ENCODE peak calls at places on chromosomes 13 and 19, in nine cellular contexts. H is transverse colon, W is nephron progenitor cell, V is HCT116, Y is OCI-LY7, E is heart left ventricle, R is AG04449, Q is thoracic aorta, C is Caco-2. G is an unnamed sample.

GRCh38 chr19:18788782-18789421 is 2.2 kb downstream of the COMP start:
- DNase-seq in Q (no peak), E (no peak), Y (no peak), R (no peak), W (no peak), C (no peak), V (no peak), H (no peak), G (no peak)

GRCh38 chr19:5048727-5049553 is 80.0 kb downstream of the KDM4B start:
- DNase-seq in Q (peak; percentile 35), V (no peak), E (no peak), R (no peak), C (no peak), Y (no peak), H (peak; percentile 55), W (no peak), G (no peak)

GRCh38 chr13:29937836-29938235 is 87.4 kb upstream of the UBL3 start:
- DNase-seq in H (no peak), E (no peak), R (no peak), Q (no peak), C (no peak), V (no peak), Y (no peak), W (no peak), G (no peak)

GRCh38 chr19:31583148-31583547 is 233.9 kb upstream of the TSHZ3 start:
- DNase-seq in Q (no peak), C (no peak), W (no peak), H (no peak), Y (no peak), E (no peak), V (no peak), R (no peak), G (no peak)

GRCh38 chr13:48661112-48661511 is 7.4 kb downstream of the CYSLTR2 start:
- DNase-seq in C (no peak), Y (no peak), R (no peak), W (no peak), H (no peak), E (no peak), Q (no peak), V (no peak), G (no peak)

GRCh38 chr13:112182251-112182650 is 115.3 kb downstream of the SOX1 start:
- DNase-seq in C (peak; percentile 17), V (no peak), E (no peak), Y (no peak), H (no peak), Q (no peak), R (no peak), W (no peak), G (no peak)

GRCh38 chr13:82407321-82407720 is 1475.0 kb downstream of the SLITRK1 start:
- DNase-seq in Y (no peak), W (no peak), V (no peak), H (no peak), Q (no peak), R (no peak), E (no peak), C (no peak), G (no peak)

GRCh38 chr19:3507371-3508120 is 1.4 kb downstream of the FZR1 start:
- DNase-seq in R (no peak), V (no peak), H (peak; percentile 46), Y (no peak), Q (no peak), W (peak; percentile 43), C (no peak), E (no peak), G (no peak)

GRCh38 chr19:18368504-18369222 is 17.3 kb upstream of the GDF15 start:
- DNase-seq in V (no peak), R (no peak), Q (no peak), H (no peak), Y (no peak), E (no peak), W (no peak), C (peak; percentile 58), G (no peak)

GRCh38 chr19:3034845-3035541 is 5.9 kb upstream of the TLE2 start:
- DNase-seq in Q (no peak), R (no peak), Y (peak; percentile 62), E (peak; percentile 45), V (no peak), H (peak; percentile 64), W (no peak), C (peak; percentile 54), G (no peak)

GRCh38 chr13:30738526-30738925 is 3.2 kb downstream of the ALOX5AP start:
- DNase-seq in W (no peak), V (no peak), C (no peak), E (no peak), H (no peak), R (no peak), Y (peak; percentile 40), Q (no peak), G (no peak)

GRCh38 chr19:33096005-33096404 is 15.0 kb downstream of the GPATCH1 start:
- DNase-seq in H (no peak), C (peak; percentile 54), V (no peak), Y (no peak), Q (no peak), R (no peak), W (no peak), E (no peak), G (no peak)

GRCh38 chr19:38544569-38545315 is 73.0 kb downstream of the MAP4K1 start:
- DNase-seq in C (no peak), W (no peak), H (no peak), R (peak; percentile 7), V (peak; percentile 56), Y (peak; percentile 89), E (no peak), Q (no peak), G (no peak)

GRCh38 chr19:19051478-19052213 is 12.1 kb upstream of the SLC25A42 start:
- DNase-seq in R (no peak), Q (no peak), V (no peak), E (no peak), Y (no peak), C (no peak), H (no peak), W (no peak), G (no peak)

GRCh38 chr13:60572003-60572792 is 175.2 kb downstream of the TDRD3 start:
- DNase-seq in H (no peak), W (no peak), E (no peak), V (no peak), Y (no peak), Q (no peak), R (peak; percentile 5), C (no peak), G (no peak)

GRCh38 chr13:94660695-94661324 is 51.5 kb downstream of the SOX21 start:
- DNase-seq in Y (peak; percentile 0), Q (no peak), R (no peak), C (peak; percentile 60), W (no peak), V (no peak), H (no peak), E (no peak), G (no peak)

GRCh38 chr13:33612641-33613638 is 205.0 kb upstream of the RFC3 start:
- DNase-seq in H (no peak), W (no peak), Y (no peak), C (no peak), R (no peak), Q (no peak), V (no peak), E (no peak), G (no peak)

GRCh38 chr13:75145926-75146325 is 336.0 kb downstream of the TBC1D4 start:
- DNase-seq in C (no peak), V (no peak), Q (no peak), E (no peak), H (no peak), W (no peak), R (no peak), Y (no peak), G (no peak)

DNA sequence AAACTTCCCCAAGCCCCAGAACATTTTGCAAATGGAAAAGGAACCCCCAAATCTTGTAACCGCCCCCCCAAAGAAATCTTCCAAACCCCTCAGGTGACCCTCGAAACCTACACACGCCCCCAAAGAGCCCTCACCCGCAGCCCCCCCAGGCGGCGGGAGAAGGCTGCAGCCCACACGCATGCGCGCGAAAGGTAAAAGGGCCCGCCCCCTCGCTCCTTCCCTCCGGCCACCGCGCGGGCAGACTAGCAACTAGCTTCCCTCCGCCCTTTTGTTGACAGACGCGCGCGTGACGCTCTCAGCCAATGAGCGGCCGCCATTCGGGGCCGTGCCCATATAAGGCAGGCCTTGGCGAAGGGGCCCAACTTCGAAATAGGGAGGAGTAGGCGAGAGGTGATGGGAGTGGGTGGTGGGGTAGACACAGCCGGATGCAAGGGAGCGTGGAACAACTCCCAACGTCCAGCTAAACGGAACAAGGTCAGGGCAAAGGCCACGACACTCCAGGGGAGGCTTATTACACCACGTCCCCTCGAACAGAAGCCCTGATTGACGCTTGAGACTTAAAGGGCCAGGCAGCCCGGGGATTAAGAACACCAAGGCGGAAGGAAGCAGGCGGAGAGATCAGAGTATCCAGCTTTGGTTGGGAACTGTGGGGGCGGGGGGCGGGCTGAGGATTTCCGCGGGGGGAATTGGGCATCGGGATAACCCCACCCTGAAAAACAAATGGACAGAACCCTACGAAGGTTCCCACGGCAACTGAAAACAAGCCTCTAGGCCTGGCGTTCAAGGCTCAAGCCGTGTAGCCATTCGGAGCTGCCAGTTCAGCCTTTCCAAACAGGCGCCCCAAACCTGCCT is 13.3 kb downstream of the FBXO46 start:
- DNase-seq in H (peak; percentile 99), Y (peak; percentile 99), V (peak; percentile 96), W (peak; percentile 97), E (peak; percentile 99), C (peak; percentile 100), Q (peak; percentile 96), R (peak; percentile 88), G (peak; percentile 98)
- TF ChIP-seq CTCF in H (no peak), Y (peak; percentile 55), V (no peak), W (no peak), E (no peak), C (peak; percentile 26), Q (peak; percentile 19), R (peak; percentile 9), G (no peak)

DNA sequence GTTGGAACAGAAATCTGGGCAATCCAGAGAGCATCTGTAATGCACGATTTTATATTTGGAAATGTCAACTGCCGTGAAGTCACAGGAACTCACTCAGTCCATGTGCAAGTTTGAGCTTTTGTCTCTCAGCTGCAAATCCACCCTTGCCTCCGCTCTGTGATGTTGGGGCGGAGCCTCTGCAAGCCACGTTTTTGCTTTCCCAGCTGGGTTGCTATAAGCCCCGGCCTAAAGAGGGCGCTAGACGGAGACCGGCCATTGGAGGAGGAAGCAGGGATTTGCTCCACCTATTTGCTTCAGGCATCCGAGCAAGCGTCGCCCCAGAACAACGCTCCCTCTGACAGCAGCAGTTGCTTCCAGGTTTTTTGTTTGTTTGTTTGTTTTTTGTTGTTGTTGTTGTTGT is 56.2 kb downstream of the TRPM4 start:
- DNase-seq in R (no peak), Y (no peak), H (no peak), E (no peak), V (no peak), W (no peak), Q (no peak), C (no peak), G (no peak)
- TF ChIP-seq CTCF in R (no peak), Y (peak; percentile 47), H (no peak), E (no peak), V (peak; percentile 51), W (no peak), Q (no peak), C (peak; percentile 11), G (no peak)

GRCh38 chr19:1843646-1844394 is 4.5 kb downstream of the REXO1 start:
- DNase-seq in R (no peak), H (no peak), C (no peak), Y (no peak), W (no peak), Q (no peak), E (no peak), V (no peak), G (no peak)
- TF ChIP-seq CTCF in R (no peak), H (no peak), C (no peak), Y (peak; percentile 21), W (peak; percentile 10), Q (no peak), E (no peak), V (peak; percentile 43), G (peak; percentile 11)

GRCh38 chr19:15297416-15298224 is 34.7 kb downstream of the BRD4 start:
- DNase-seq in E (no peak), C (peak; percentile 91), Y (peak; percentile 75), Q (no peak), H (peak; percentile 43), R (no peak), W (no peak), V (peak; percentile 59), G (no peak)
- TF ChIP-seq CTCF in E (no peak), C (peak; percentile 53), Y (peak; percentile 16), Q (no peak), H (no peak), R (no peak), W (no peak), V (no peak), G (peak; percentile 25)

G was measured in progenitor cell of endocrine pancreas.